ENCODE peak calls at places on chromosomes 16 and 17, in eight cellular contexts. One of them, this sample, is unnamed.

GRCh38 chr16:58448890-58449289 is 51.1 kb upstream of the NDRG4 start:
- DNase-seq in astrocyte of the spinal cord: no peak
- DNase-seq in progenitor cell of endocrine pancreas: no peak
- DNase-seq in naive thymus-derived CD4-positive, alpha-beta T cell: no peak
- DNase-seq in CD4-positive, CD25-positive, alpha-beta regulatory T cell: no peak
- DNase-seq in osteocyte: no peak
- DNase-seq in GM10248: no peak
- DNase-seq in H54: no peak
- DNase-seq in this sample: no peak

GRCh38 chr17:76124582-76125390 is 16.3 kb downstream of the FOXJ1 start:
- DNase-seq in progenitor cell of endocrine pancreas: no peak
- DNase-seq in H54: no peak
- DNase-seq in naive thymus-derived CD4-positive, alpha-beta T cell: no peak
- DNase-seq in osteocyte: no peak
- DNase-seq in GM10248: no peak
- DNase-seq in CD4-positive, CD25-positive, alpha-beta regulatory T cell: no peak
- DNase-seq in astrocyte of the spinal cord: no peak
- DNase-seq in this sample: no peak

GRCh38 chr17:20922128-20922670 is 120.6 kb downstream of the USP22 start:
- DNase-seq in astrocyte of the spinal cord: peak
- DNase-seq in osteocyte: no peak
- DNase-seq in progenitor cell of endocrine pancreas: no peak
- DNase-seq in H54: peak
- DNase-seq in GM10248: no peak
- DNase-seq in CD4-positive, CD25-positive, alpha-beta regulatory T cell: no peak
- DNase-seq in naive thymus-derived CD4-positive, alpha-beta T cell: no peak
- DNase-seq in this sample: no peak

GRCh38 chr17:77354721-77355455 is 214.1 kb downstream of the SEC14L1 start:
- DNase-seq in progenitor cell of endocrine pancreas: no peak
- DNase-seq in astrocyte of the spinal cord: peak
- DNase-seq in osteocyte: peak
- DNase-seq in CD4-positive, CD25-positive, alpha-beta regulatory T cell: no peak
- DNase-seq in naive thymus-derived CD4-positive, alpha-beta T cell: no peak
- DNase-seq in GM10248: peak
- DNase-seq in H54: peak
- DNase-seq in this sample: no peak

GRCh38 chr16:19094542-19095365 is 19.0 kb upstream of the ITPRIPL2 start:
- DNase-seq in astrocyte of the spinal cord: no peak
- DNase-seq in progenitor cell of endocrine pancreas: no peak
- DNase-seq in GM10248: no peak
- DNase-seq in osteocyte: no peak
- DNase-seq in CD4-positive, CD25-positive, alpha-beta regulatory T cell: no peak
- DNase-seq in naive thymus-derived CD4-positive, alpha-beta T cell: no peak
- DNase-seq in H54: no peak
- DNase-seq in this sample: peak

GRCh38 chr16:56270828-56271227 is 79.5 kb downstream of the GNAO1 start:
- DNase-seq in GM10248: no peak
- DNase-seq in progenitor cell of endocrine pancreas: no peak
- DNase-seq in naive thymus-derived CD4-positive, alpha-beta T cell: no peak
- DNase-seq in osteocyte: no peak
- DNase-seq in CD4-positive, CD25-positive, alpha-beta regulatory T cell: no peak
- DNase-seq in astrocyte of the spinal cord: no peak
- DNase-seq in H54: no peak
- DNase-seq in this sample: no peak

GRCh38 chr16:154223-155030 is 2.0 kb downstream of the HBZ start:
- DNase-seq in astrocyte of the spinal cord: peak
- DNase-seq in CD4-positive, CD25-positive, alpha-beta regulatory T cell: no peak
- DNase-seq in osteocyte: no peak
- DNase-seq in naive thymus-derived CD4-positive, alpha-beta T cell: no peak
- DNase-seq in progenitor cell of endocrine pancreas: no peak
- DNase-seq in H54: no peak
- DNase-seq in GM10248: peak
- DNase-seq in this sample: peak

GRCh38 chr16:1788708-1789100 is 4.8 kb downstream of the IGFALS start:
- DNase-seq in CD4-positive, CD25-positive, alpha-beta regulatory T cell: no peak
- DNase-seq in H54: no peak
- DNase-seq in naive thymus-derived CD4-positive, alpha-beta T cell: no peak
- DNase-seq in astrocyte of the spinal cord: no peak
- DNase-seq in osteocyte: no peak
- DNase-seq in GM10248: no peak
- DNase-seq in progenitor cell of endocrine pancreas: no peak
- DNase-seq in this sample: no peak

GRCh38 chr16:72932050-72932449 is 115.9 kb downstream of the ZFHX3 start:
- DNase-seq in osteocyte: no peak
- DNase-seq in H54: no peak
- DNase-seq in CD4-positive, CD25-positive, alpha-beta regulatory T cell: no peak
- DNase-seq in naive thymus-derived CD4-positive, alpha-beta T cell: no peak
- DNase-seq in astrocyte of the spinal cord: no peak
- DNase-seq in GM10248: peak
- DNase-seq in progenitor cell of endocrine pancreas: no peak
- DNase-seq in this sample: no peak

GRCh38 chr17:238071-238963 is 56.9 kb upstream of the DOC2B start:
- DNase-seq in CD4-positive, CD25-positive, alpha-beta regulatory T cell: no peak
- DNase-seq in GM10248: no peak
- DNase-seq in naive thymus-derived CD4-positive, alpha-beta T cell: no peak
- DNase-seq in astrocyte of the spinal cord: no peak
- DNase-seq in progenitor cell of endocrine pancreas: no peak
- DNase-seq in H54: no peak
- DNase-seq in osteocyte: no peak
- DNase-seq in this sample: no peak

GRCh38 chr16:23148513-23149266 is 562 bp downstream of the USP31 start:
- DNase-seq in osteocyte: peak
- DNase-seq in H54: no peak
- DNase-seq in progenitor cell of endocrine pancreas: peak
- DNase-seq in GM10248: peak
- DNase-seq in naive thymus-derived CD4-positive, alpha-beta T cell: peak
- DNase-seq in CD4-positive, CD25-positive, alpha-beta regulatory T cell: peak
- DNase-seq in astrocyte of the spinal cord: peak
- DNase-seq in this sample: peak

GRCh38 chr17:27207073-27207511 is 86.8 kb upstream of the WSB1 start:
- DNase-seq in astrocyte of the spinal cord: peak
- DNase-seq in CD4-positive, CD25-positive, alpha-beta regulatory T cell: no peak
- DNase-seq in naive thymus-derived CD4-positive, alpha-beta T cell: no peak
- DNase-seq in progenitor cell of endocrine pancreas: no peak
- DNase-seq in osteocyte: no peak
- DNase-seq in GM10248: no peak
- DNase-seq in H54: peak
- DNase-seq in this sample: peak

GRCh38 chr16:4825196-4825595 is 21.9 kb downstream of the GLYR1 start:
- DNase-seq in naive thymus-derived CD4-positive, alpha-beta T cell: no peak
- DNase-seq in CD4-positive, CD25-positive, alpha-beta regulatory T cell: no peak
- DNase-seq in progenitor cell of endocrine pancreas: no peak
- DNase-seq in GM10248: no peak
- DNase-seq in osteocyte: no peak
- DNase-seq in H54: no peak
- DNase-seq in astrocyte of the spinal cord: no peak
- DNase-seq in this sample: no peak

GRCh38 chr17:73313526-73314127 is 1.8 kb upstream of the CDC42EP4 start:
- DNase-seq in H54: no peak
- DNase-seq in GM10248: no peak
- DNase-seq in progenitor cell of endocrine pancreas: no peak
- DNase-seq in osteocyte: no peak
- DNase-seq in naive thymus-derived CD4-positive, alpha-beta T cell: no peak
- DNase-seq in astrocyte of the spinal cord: no peak
- DNase-seq in CD4-positive, CD25-positive, alpha-beta regulatory T cell: no peak
- DNase-seq in this sample: no peak

GRCh38 chr17:48148029-48148759 is 40.6 kb downstream of the SNX11 start:
- DNase-seq in naive thymus-derived CD4-positive, alpha-beta T cell: no peak
- DNase-seq in H54: no peak
- DNase-seq in GM10248: no peak
- DNase-seq in progenitor cell of endocrine pancreas: no peak
- DNase-seq in osteocyte: no peak
- DNase-seq in CD4-positive, CD25-positive, alpha-beta regulatory T cell: no peak
- DNase-seq in astrocyte of the spinal cord: no peak
- DNase-seq in this sample: no peak

GRCh38 chr17:28969706-28970393 is 18.5 kb upstream of the PHF12 start:
- DNase-seq in astrocyte of the spinal cord: no peak
- DNase-seq in naive thymus-derived CD4-positive, alpha-beta T cell: no peak
- DNase-seq in GM10248: no peak
- DNase-seq in H54: no peak
- DNase-seq in progenitor cell of endocrine pancreas: no peak
- DNase-seq in CD4-positive, CD25-positive, alpha-beta regulatory T cell: no peak
- DNase-seq in osteocyte: no peak
- DNase-seq in this sample: no peak

GRCh38 chr17:32931686-32932085 is 3.7 kb downstream of the TMEM98 start:
- DNase-seq in progenitor cell of endocrine pancreas: no peak
- DNase-seq in H54: no peak
- DNase-seq in osteocyte: no peak
- DNase-seq in GM10248: no peak
- DNase-seq in naive thymus-derived CD4-positive, alpha-beta T cell: no peak
- DNase-seq in CD4-positive, CD25-positive, alpha-beta regulatory T cell: no peak
- DNase-seq in astrocyte of the spinal cord: no peak
- DNase-seq in this sample: no peak

GRCh38 chr17:62706598-62707424 is 79.3 kb downstream of the MRC2 start:
- DNase-seq in H54: no peak
- DNase-seq in CD4-positive, CD25-positive, alpha-beta regulatory T cell: no peak
- DNase-seq in progenitor cell of endocrine pancreas: peak
- DNase-seq in naive thymus-derived CD4-positive, alpha-beta T cell: no peak
- DNase-seq in osteocyte: no peak
- DNase-seq in astrocyte of the spinal cord: no peak
- DNase-seq in GM10248: no peak
- DNase-seq in this sample: no peak

GRCh38 chr16:14341324-14342225 is 270.5 kb downstream of the MRTFB start:
- DNase-seq in astrocyte of the spinal cord: no peak
- DNase-seq in CD4-positive, CD25-positive, alpha-beta regulatory T cell: no peak
- DNase-seq in naive thymus-derived CD4-positive, alpha-beta T cell: no peak
- DNase-seq in GM10248: no peak
- DNase-seq in H54: no peak
- DNase-seq in progenitor cell of endocrine pancreas: no peak
- DNase-seq in osteocyte: no peak
- DNase-seq in this sample: no peak

GRCh38 chr17:29012535-29012934 is 6.7 kb upstream of the SEZ6 start:
- DNase-seq in astrocyte of the spinal cord: no peak
- DNase-seq in naive thymus-derived CD4-positive, alpha-beta T cell: no peak
- DNase-seq in progenitor cell of endocrine pancreas: no peak
- DNase-seq in GM10248: no peak
- DNase-seq in H54: no peak
- DNase-seq in osteocyte: no peak
- DNase-seq in CD4-positive, CD25-positive, alpha-beta regulatory T cell: no peak
- DNase-seq in this sample: no peak

This sample was measured in NCI-H460.